ENCODE peak calls at places on chromosomes 7 and 10, in nine cellular contexts. W, B, G, N, D, F, A, Z and U are unnamed samples.

GRCh38 chr10:22570733-22571430 is 143.5 kb downstream of the PIP4K2A start:
- DNase-seq in W (no peak), B (no peak), G (no peak), N (no peak), D (no peak), F (no peak), A (no peak), Z (no peak), U (no peak)

GRCh38 chr7:16730937-16731336 is 22.6 kb upstream of the TSPAN13 start:
- DNase-seq in W (no peak), B (no peak), G (no peak), N (no peak), D (no peak), F (no peak), A (no peak), Z (no peak), U (no peak)

GRCh38 chr7:35680403-35681013 is 14.4 kb downstream of the HERPUD2 start:
- DNase-seq in W (no peak), B (no peak), G (no peak), N (no peak), D (no peak), F (no peak), A (no peak), Z (no peak), U (no peak)

GRCh38 chr10:23060918-23061317 is 34.5 kb upstream of the MSRB2 start:
- DNase-seq in W (no peak), B (no peak), G (no peak), N (no peak), D (no peak), F (no peak), A (no peak), Z (no peak), U (no peak)

GRCh38 chr10:30671011-30671616 is 41.6 kb upstream of the LYZL2 start:
- DNase-seq in W (no peak), B (no peak), G (peak; percentile 33), N (peak; percentile 72), D (peak; percentile 65), F (peak; percentile 78), A (peak; percentile 79), Z (no peak), U (no peak)

GRCh38 chr10:77187376-77187999 is 450.1 kb downstream of the KCNMA1 start:
- DNase-seq in W (no peak), B (no peak), G (no peak), N (no peak), D (no peak), F (no peak), A (no peak), Z (no peak), U (no peak)

GRCh38 chr10:71715026-71715425 is 4.6 kb downstream of the C10orf105 start:
- DNase-seq in W (no peak), B (no peak), G (no peak), N (no peak), D (no peak), F (no peak), A (no peak), Z (no peak), U (no peak)

GRCh38 chr7:30923774-30924413 is 12.2 kb downstream of the AQP1 start:
- DNase-seq in W (peak; percentile 6), B (peak; percentile 35), G (no peak), N (no peak), D (no peak), F (peak; percentile 23), A (no peak), Z (peak; percentile 56), U (no peak)

GRCh38 chr7:23712368-23713284 is 2.6 kb downstream of the STK31 start:
- DNase-seq in W (no peak), B (no peak), G (no peak), N (peak; percentile 65), D (peak; percentile 67), F (no peak), A (peak; percentile 71), Z (no peak), U (no peak)

GRCh38 chr10:116418394-116418793 is 9.3 kb upstream of the PNLIPRP3 start:
- DNase-seq in W (no peak), B (no peak), G (no peak), N (no peak), D (no peak), F (peak; percentile 53), A (no peak), Z (no peak), U (no peak)

GRCh38 chr7:80918406-80918805 is 445 bp downstream of the SEMA3C start:
- DNase-seq in W (no peak), B (no peak), G (peak; percentile 12), N (peak; percentile 47), D (no peak), F (peak; percentile 69), A (peak; percentile 33), Z (no peak), U (no peak)

GRCh38 chr10:55024718-55025117 is 223.7 kb upstream of the PCDH15 start:
- DNase-seq in W (no peak), B (no peak), G (no peak), N (peak; percentile 74), D (no peak), F (no peak), A (peak; percentile 8), Z (no peak), U (no peak)

GRCh38 chr7:28409716-28410627 is 2.3 kb upstream of the CREB5 start:
- DNase-seq in W (peak; percentile 39), B (peak; percentile 80), G (no peak), N (peak; percentile 67), D (no peak), F (peak; percentile 84), A (peak; percentile 63), Z (no peak), U (no peak)

GRCh38 chr7:22445140-22445722 is 54.8 kb downstream of the STEAP1B start:
- DNase-seq in W (peak; percentile 86), B (peak; percentile 95), G (no peak), N (peak; percentile 61), D (no peak), F (peak; percentile 61), A (no peak), Z (peak; percentile 84), U (peak; percentile 18)

GRCh38 chr10:32031920-32032319 is 24.3 kb downstream of the KIF5B start:
- DNase-seq in W (no peak), B (no peak), G (no peak), N (no peak), D (no peak), F (no peak), A (no peak), Z (no peak), U (no peak)

GRCh38 chr7:98163704-98164478 is 47.3 kb upstream of the BHLHA15 start:
- DNase-seq in W (no peak), B (no peak), G (peak; percentile 53), N (peak; percentile 17), D (no peak), F (no peak), A (peak; percentile 54), Z (no peak), U (no peak)

DNA sequence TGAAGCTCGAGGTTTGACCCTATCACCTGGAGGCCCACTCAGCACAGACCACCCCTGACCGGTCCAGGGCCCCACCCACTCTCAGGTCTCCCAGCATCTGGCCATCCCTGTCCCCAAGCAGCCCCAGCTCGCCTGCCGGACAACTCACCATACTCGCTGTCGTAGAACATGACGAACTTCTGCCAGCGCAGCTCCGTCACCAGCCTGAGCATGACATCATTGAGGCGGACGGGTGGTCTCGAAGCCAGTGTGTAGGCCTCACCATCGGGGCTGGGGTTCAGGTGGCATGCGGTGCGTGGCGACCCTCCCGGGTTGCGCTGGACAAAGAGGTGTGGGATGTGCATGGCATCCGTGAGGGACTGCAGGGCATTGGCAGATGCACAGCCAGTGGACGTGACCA is 160.4 kb downstream of the GRID1 start:
- DNase-seq in W (no peak), B (no peak), G (no peak), N (no peak), D (no peak), F (no peak), A (no peak), Z (peak; percentile 76), U (no peak)
- TF ChIP-seq CTCF in W (no peak), B (no peak), G (no peak), N (no peak), D (no peak), F (no peak), A (no peak), Z (no peak), U (no peak)

DNA sequence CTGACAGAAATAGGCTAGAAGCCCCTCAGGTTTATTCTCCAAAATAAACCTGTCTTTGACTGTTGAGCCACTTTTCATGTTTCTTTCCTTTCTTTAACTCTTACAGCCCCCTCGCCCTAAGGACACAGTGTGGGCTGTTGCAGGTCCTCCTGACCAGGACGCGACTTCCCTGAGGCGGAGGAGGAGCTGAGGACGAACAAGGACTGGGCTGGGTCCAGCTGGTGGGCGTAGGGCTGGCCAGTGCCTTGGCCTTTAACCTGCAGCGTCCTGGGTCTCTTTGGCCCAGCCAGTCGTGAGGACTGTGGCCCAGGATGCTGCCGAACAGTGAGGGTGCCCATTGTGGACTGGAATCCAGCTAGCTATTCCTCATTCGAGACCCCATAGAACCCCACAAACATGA is 13.4 kb upstream of the BMS1 start:
- DNase-seq in W (no peak), B (no peak), G (no peak), N (no peak), D (no peak), F (no peak), A (no peak), Z (no peak), U (no peak)
- H3K27ac ChIP-seq in W (no peak overlapping the region), B (no peak overlapping the region), G (no peak overlapping the region), N (no peak overlapping the region), D (no peak overlapping the region), F (no peak overlapping the region), A (no peak overlapping the region), Z (no peak overlapping the region), U (no peak overlapping the region)

GRCh38 chr10:78605800-78606350 is 462.9 kb upstream of the ZMIZ1 start:
- DNase-seq in W (no peak), B (no peak), G (peak; percentile 19), N (no peak), D (peak; percentile 24), F (peak; percentile 7), A (no peak), Z (no peak), U (no peak)
- TF ChIP-seq CTCF in W (no peak), B (no peak), G (peak; percentile 52), N (no peak), D (peak; percentile 10), F (peak; percentile 48), A (no peak), Z (no peak), U (no peak)

GRCh38 chr10:114479836-114480235 is 75.5 kb upstream of the AFAP1L2 start:
- DNase-seq in W (no peak), B (no peak), G (no peak), N (no peak), D (no peak), F (no peak), A (no peak), Z (no peak), U (no peak)

GRCh38 chr10:114482915-114483314 is 78.6 kb upstream of the AFAP1L2 start:
- DNase-seq in W (no peak), B (no peak), G (no peak), N (no peak), D (no peak), F (no peak), A (no peak), Z (no peak), U (no peak)

GRCh38 chr10:114483575-114483974 is 79.3 kb upstream of the AFAP1L2 start:
- DNase-seq in W (no peak), B (no peak), G (no peak), N (no peak), D (no peak), F (no peak), A (no peak), Z (no peak), U (no peak)

GRCh38 chr10:114481055-114481454 is 76.8 kb upstream of the AFAP1L2 start:
- DNase-seq in W (no peak), B (no peak), G (no peak), N (no peak), D (no peak), F (no peak), A (no peak), Z (no peak), U (no peak)

GRCh38 chr10:114482480-114482879 is 78.2 kb upstream of the AFAP1L2 start:
- DNase-seq in W (no peak), B (no peak), G (no peak), N (peak; percentile 18), D (no peak), F (no peak), A (no peak), Z (no peak), U (no peak)
- H3K27ac ChIP-seq in W (peak overlapping the region; percentile 92), B (no peak overlapping the region), G (no peak overlapping the region), N (peak overlapping the region; percentile 71), D (no peak overlapping the region), F (no peak overlapping the region), A (peak overlapping the region; percentile 3), Z (peak overlapping the region; percentile 79), U (peak overlapping the region; percentile 59)